ENCODE peak calls at places on chromosomes 2 and 18, in ten cellular contexts. F, L, I, M, Y, W, E, A, J and P are unnamed samples.

GRCh38 chr2:17257194-17257909 is 260.9 kb downstream of the RAD51AP2 start:
- DNase-seq in F (no peak), L (no peak), I (no peak), M (no peak), Y (no peak), W (no peak), E (peak), A (no peak), J (no peak), P (no peak)

GRCh38 chr18:34659579-34660517 is 50.2 kb upstream of the DTNA start:
- DNase-seq in F (peak), L (no peak), I (no peak), M (peak), Y (peak), W (peak), E (peak), A (peak), J (peak), P (peak)

GRCh38 chr2:150075831-150076230 is 411.6 kb downstream of the RND3 start:
- DNase-seq in F (no peak), L (no peak), I (no peak), M (no peak), Y (no peak), W (no peak), E (peak), A (no peak), J (peak), P (no peak)

GRCh38 chr2:181682026-181682789 is 1.9 kb upstream of the NEUROD1 start:
- DNase-seq in F (no peak), L (no peak), I (no peak), M (no peak), Y (no peak), W (no peak), E (no peak), A (no peak), J (no peak), P (no peak)

GRCh38 chr2:129903586-129904425 is 75.7 kb upstream of the RAB6C start:
- DNase-seq in F (no peak), L (no peak), I (no peak), M (peak), Y (peak), W (peak), E (no peak), A (no peak), J (no peak), P (peak)

GRCh38 chr18:49570836-49571235 is 9.0 kb downstream of the LIPG start:
- DNase-seq in F (no peak), L (no peak), I (no peak), M (no peak), Y (no peak), W (no peak), E (no peak), A (no peak), J (no peak), P (no peak)

GRCh38 chr18:75054611-75055010 is 154.3 kb downstream of the PTGR3 start:
- DNase-seq in F (no peak), L (no peak), I (no peak), M (no peak), Y (no peak), W (no peak), E (no peak), A (no peak), J (no peak), P (no peak)

GRCh38 chr2:209316141-209316540 is 107.7 kb upstream of the MAP2 start:
- DNase-seq in F (no peak), L (no peak), I (no peak), M (no peak), Y (no peak), W (no peak), E (no peak), A (no peak), J (no peak), P (no peak)

GRCh38 chr18:49548266-49548665 is 13.6 kb upstream of the LIPG start:
- DNase-seq in F (no peak), L (no peak), I (no peak), M (no peak), Y (no peak), W (no peak), E (peak), A (no peak), J (peak), P (no peak)

GRCh38 chr18:12238861-12239260 is 15.3 kb upstream of the CIDEA start:
- DNase-seq in F (no peak), L (peak), I (no peak), M (no peak), Y (peak), W (no peak), E (peak), A (no peak), J (peak), P (no peak)

GRCh38 chr2:136135924-136136906 is 18.3 kb upstream of the CXCR4 start:
- DNase-seq in F (no peak), L (no peak), I (peak), M (no peak), Y (no peak), W (no peak), E (no peak), A (no peak), J (no peak), P (no peak)

GRCh38 chr2:241489733-241490443 is 18.5 kb downstream of the STK25 start:
- DNase-seq in F (no peak), L (peak), I (no peak), M (no peak), Y (no peak), W (no peak), E (no peak), A (no peak), J (no peak), P (no peak)

GRCh38 chr2:112483047-112483473 is 1.1 kb downstream of the TTL start:
- DNase-seq in F (no peak), L (peak), I (no peak), M (peak), Y (no peak), W (peak), E (peak), A (no peak), J (peak), P (peak)

GRCh38 chr2:226791487-226792081 is 8.0 kb downstream of the IRS1 start:
- DNase-seq in F (peak), L (peak), I (peak), M (peak), Y (peak), W (peak), E (peak), A (peak), J (peak), P (peak)

GRCh38 chr18:22683196-22683676 is 249.9 kb upstream of the RBBP8 start:
- DNase-seq in F (peak), L (no peak), I (no peak), M (peak), Y (peak), W (no peak), E (peak), A (peak), J (peak), P (peak)

GRCh38 chr2:102126660-102127059 is 15.9 kb upstream of the IL1R1 start:
- DNase-seq in F (no peak), L (no peak), I (no peak), M (no peak), Y (no peak), W (no peak), E (peak), A (no peak), J (peak), P (no peak)

GRCh38 chr18:79457239-79457638 is 61.5 kb downstream of the NFATC1 start:
- DNase-seq in F (no peak), L (no peak), I (no peak), M (no peak), Y (no peak), W (no peak), E (no peak), A (no peak), J (no peak), P (no peak)

GRCh38 chr2:236715511-236715961 is 145.9 kb downstream of the ACKR3 start:
- DNase-seq in F (peak), L (no peak), I (no peak), M (no peak), Y (peak), W (peak), E (no peak), A (no peak), J (peak), P (no peak)

GRCh38 chr2:239443666-239444567 is 43.1 kb upstream of the HDAC4 start:
- DNase-seq in F (no peak), L (no peak), I (no peak), M (peak), Y (peak), W (no peak), E (peak), A (no peak), J (peak), P (no peak)

GRCh38 chr2:99572380-99572779 is 82.6 kb upstream of the REV1 start:
- DNase-seq in F (no peak), L (no peak), I (no peak), M (no peak), Y (no peak), W (peak), E (no peak), A (no peak), J (peak), P (no peak)

GRCh38 chr2:86753606-86754005 is 33.5 kb downstream of the RMND5A start:
- DNase-seq in F (no peak), L (no peak), I (no peak), M (no peak), Y (no peak), W (no peak), E (peak), A (no peak), J (no peak), P (no peak)

GRCh38 chr2:9637330-9637729 is 6.5 kb upstream of the YWHAQ start:
- DNase-seq in F (no peak), L (no peak), I (no peak), M (no peak), Y (no peak), W (peak), E (peak), A (no peak), J (peak), P (no peak)

GRCh38 chr2:67997528-67998267 is 65.1 kb downstream of the C1D start:
- DNase-seq in F (no peak), L (no peak), I (no peak), M (no peak), Y (no peak), W (no peak), E (peak), A (no peak), J (peak), P (no peak)

GRCh38 chr2:204127238-204127637 is 190.7 kb downstream of the ICOS start:
- DNase-seq in F (no peak), L (no peak), I (no peak), M (no peak), Y (no peak), W (no peak), E (peak), A (no peak), J (no peak), P (no peak)

GRCh38 chr2:3349211-3349693 is 28.4 kb downstream of the EIPR1 start:
- DNase-seq in F (no peak), L (no peak), I (no peak), M (no peak), Y (no peak), W (no peak), E (no peak), A (no peak), J (peak), P (peak)

GRCh38 chr2:140177081-140177480 is 1396.9 kb upstream of the NXPH2 start:
- DNase-seq in F (no peak), L (no peak), I (no peak), M (no peak), Y (no peak), W (no peak), E (no peak), A (no peak), J (no peak), P (no peak)

GRCh38 chr2:19746611-19747309 is 155.0 kb downstream of the TTC32 start:
- DNase-seq in F (no peak), L (peak), I (no peak), M (no peak), Y (peak), W (peak), E (no peak), A (no peak), J (no peak), P (peak)

GRCh38 chr2:1641498-1641897 is 102.8 kb downstream of the PXDN start:
- DNase-seq in F (no peak), L (no peak), I (no peak), M (no peak), Y (no peak), W (peak), E (no peak), A (peak), J (no peak), P (no peak)

GRCh38 chr2:54122171-54122935 is 6.9 kb downstream of the ACYP2 start:
- DNase-seq in F (no peak), L (no peak), I (no peak), M (no peak), Y (no peak), W (no peak), E (no peak), A (no peak), J (no peak), P (no peak)

GRCh38 chr18:63206433-63207153 is 113.0 kb downstream of the BCL2 start:
- DNase-seq in F (no peak), L (no peak), I (no peak), M (no peak), Y (no peak), W (no peak), E (no peak), A (no peak), J (no peak), P (no peak)
- H3K4me3 ChIP-seq in F (peak), L (no peak), I (peak), M (no peak), Y (no peak), W (no peak), E (no peak), A (no peak), J (no peak), P (no peak)

DNA sequence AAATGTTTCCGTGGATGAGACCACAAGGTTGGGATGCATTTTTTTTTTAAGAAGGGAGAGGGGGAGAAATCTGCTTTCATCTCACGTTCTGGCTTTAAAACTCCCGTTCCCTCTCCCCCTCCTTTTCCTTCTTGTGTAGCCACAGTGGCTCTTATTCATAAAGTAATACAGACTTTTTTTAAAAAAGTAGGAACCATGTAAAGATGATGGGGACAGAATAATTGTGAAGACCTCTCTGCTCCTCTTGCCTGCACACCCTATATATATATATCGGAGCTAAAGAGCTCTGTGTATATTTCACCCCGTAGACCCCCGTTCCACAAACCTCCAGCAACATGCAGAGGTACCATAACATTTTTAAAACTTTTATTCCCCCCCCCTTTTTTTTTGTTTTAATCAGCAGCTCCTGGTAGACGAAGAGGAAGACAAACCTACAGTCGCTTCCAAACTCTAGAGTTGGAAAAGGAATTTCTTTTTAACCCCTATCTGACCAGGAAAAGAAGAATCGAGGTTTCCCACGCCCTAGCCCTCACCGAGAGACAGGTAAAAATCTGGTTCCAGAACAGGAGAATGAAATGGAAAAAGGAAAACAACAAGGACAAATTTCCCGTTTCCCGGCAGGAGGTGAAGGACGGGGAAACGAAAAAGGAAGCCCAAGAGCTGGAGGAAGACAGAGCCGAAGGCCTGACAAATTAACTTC is 1.6 kb downstream of the HOXD8 start:
- DNase-seq in F (no peak), L (no peak), I (no peak), M (peak), Y (no peak), W (no peak), E (no peak), A (peak), J (no peak), P (no peak)
- H3K4me3 ChIP-seq in F (peak), L (no peak), I (peak), M (peak), Y (peak), W (no peak), E (no peak), A (peak), J (peak), P (peak)

DNA sequence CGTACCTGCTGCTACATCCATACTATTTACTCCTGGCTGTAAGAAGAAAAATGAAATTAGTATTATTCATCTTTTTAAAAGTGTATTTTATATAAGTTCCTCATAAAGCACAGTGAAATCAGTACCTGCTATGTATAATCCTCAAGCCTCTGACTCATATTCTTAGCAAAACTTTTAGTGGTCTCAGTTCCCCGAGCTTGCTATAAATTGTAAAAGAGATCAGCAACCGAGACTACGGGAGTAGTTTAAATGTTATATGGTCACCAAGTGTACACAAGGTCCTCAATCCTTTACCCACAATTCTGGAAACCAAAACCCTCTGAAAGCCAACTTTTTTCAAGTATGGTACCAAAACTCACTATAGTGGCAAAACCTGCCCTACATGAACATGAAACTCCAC is 24.2 kb downstream of the PRPF40A start:
- DNase-seq in F (no peak), L (no peak), I (no peak), M (no peak), Y (no peak), W (no peak), E (no peak), A (no peak), J (no peak), P (no peak)
- H3K4me3 ChIP-seq in F (no peak), L (no peak), I (no peak), M (no peak), Y (no peak), W (no peak), E (no peak), A (no peak), J (no peak), P (no peak)

DNA sequence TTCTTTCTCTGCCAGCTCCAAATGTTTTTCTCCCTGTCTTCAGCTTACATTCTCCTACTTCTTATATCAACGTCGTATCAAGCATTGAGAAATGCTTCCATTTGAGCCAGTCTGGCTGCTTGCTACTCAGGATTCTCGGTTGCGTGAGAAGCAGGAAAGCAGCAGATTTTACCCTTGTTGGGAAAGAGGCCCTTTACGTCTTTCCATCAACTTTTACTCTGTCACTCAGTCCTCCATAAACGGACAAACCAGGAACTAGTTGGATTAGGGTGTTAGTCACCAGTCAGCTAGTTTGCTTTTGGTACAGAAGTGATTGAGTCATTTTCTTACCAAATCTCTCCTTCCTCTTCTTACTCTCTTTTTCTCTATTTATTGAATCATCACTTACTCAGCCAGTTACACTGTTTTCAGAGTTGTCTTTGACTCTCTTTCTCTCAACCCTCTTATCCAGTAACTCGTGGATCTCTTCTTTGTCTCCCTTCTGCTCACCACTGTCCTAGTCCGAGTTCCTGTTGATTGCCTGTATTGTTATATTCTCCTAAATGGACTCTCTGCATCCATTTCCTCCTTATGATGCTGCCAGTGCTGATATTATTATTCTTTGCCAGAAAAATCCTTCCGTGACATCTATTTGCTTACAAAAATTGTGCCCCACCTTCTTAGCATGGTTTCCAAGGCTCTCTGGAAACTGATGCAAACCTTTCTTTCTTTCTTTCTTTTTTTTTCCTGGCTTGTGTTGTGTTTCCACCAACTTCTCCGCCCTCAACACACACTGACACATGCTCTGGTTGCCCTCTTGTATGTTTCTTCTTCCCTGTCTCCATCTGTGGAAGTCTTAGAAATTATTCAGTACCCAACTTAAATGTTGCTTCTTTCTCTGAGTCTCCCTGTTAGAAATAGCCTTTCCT is 61.5 kb downstream of the VRK2 start:
- DNase-seq in F (no peak), L (no peak), I (no peak), M (no peak), Y (no peak), W (no peak), E (peak), A (no peak), J (peak), P (no peak)
- H3K4me3 ChIP-seq in F (no peak), L (no peak), I (no peak), M (no peak), Y (no peak), W (no peak), E (no peak), A (no peak), J (peak), P (no peak)

DNA sequence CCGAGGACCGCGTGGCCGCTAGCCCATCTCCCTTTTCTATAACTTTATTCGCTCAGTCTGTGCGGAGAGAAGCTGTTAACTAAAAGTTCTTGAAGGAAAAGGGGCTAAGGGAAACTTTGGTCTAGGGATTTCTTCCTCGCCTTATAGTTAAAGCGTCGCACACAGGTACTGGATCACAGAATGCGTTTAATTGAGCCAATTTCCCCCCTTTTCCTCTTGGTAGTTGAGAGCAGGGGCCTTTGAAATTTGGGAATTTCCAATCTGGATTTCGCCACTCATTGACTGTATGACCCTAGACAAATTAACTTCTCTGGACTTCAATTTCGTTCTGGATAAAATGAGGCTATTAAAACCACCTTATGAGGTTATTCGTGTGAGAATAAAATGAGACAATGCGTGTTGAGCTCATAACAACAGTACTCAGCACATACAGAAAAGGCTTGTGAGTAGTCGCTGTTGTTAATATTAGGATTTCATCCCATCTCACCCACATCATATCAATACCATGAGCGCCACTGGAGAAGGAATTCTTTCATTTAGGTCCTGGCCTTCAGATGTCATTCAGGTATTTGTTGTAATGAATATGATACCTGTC is 763 bp upstream of the OLA1 start:
- DNase-seq in F (no peak), L (no peak), I (no peak), M (no peak), Y (no peak), W (no peak), E (no peak), A (no peak), J (no peak), P (no peak)
- H3K4me3 ChIP-seq in F (peak), L (peak), I (peak), M (peak), Y (peak), W (peak), E (peak), A (peak), J (peak), P (peak)